ENCODE peak calls at places on chromosome 3, in six cellular contexts. R is A549, W is hepatocyte, O is adrenal gland, S is psoas muscle, H is fibroblast of villous mesenchyme. L is an unnamed sample.

GRCh38 chr3:108391917-108392585 is 95.7 kb downstream of the HHLA2 start:
- DNase-seq in R (no peak), W (no peak), O (no peak), S (no peak), H (no peak), L (peak; percentile 31)

GRCh38 chr3:181239456-181239855 is 249.9 kb upstream of the DNAJC19 start:
- DNase-seq in R (no peak), W (no peak), O (no peak), S (no peak), H (no peak), L (no peak)

GRCh38 chr3:13022348-13023250 is 50.6 kb downstream of the IQSEC1 start:
- DNase-seq in R (peak; percentile 34), W (peak; percentile 81), O (peak; percentile 92), S (peak; percentile 82), H (peak; percentile 73), L (peak; percentile 78)

GRCh38 chr3:188860147-188860546 is 311.6 kb upstream of the TPRG1 start:
- DNase-seq in R (no peak), W (no peak), O (no peak), S (no peak), H (peak; percentile 21), L (peak; percentile 32)

GRCh38 chr3:106862067-106862466 is 515.2 kb upstream of the CCDC54 start:
- DNase-seq in R (no peak), W (no peak), O (no peak), S (no peak), H (peak; percentile 25), L (peak; percentile 83)

GRCh38 chr3:11385908-11386307 is 113.7 kb downstream of the ATG7 start:
- DNase-seq in R (no peak), W (no peak), O (no peak), S (no peak), H (peak; percentile 55), L (peak; percentile 92)

GRCh38 chr3:26004205-26004604 is 214.3 kb downstream of the OXSM start:
- DNase-seq in R (no peak), W (no peak), O (no peak), S (no peak), H (no peak), L (no peak)

GRCh38 chr3:122919291-122919610 is 108.3 kb downstream of the SEMA5B start:
- DNase-seq in R (no peak), W (no peak), O (no peak), S (no peak), H (no peak), L (no peak)

GRCh38 chr3:135739755-135740154 is 225.8 kb upstream of the PPP2R3A start:
- DNase-seq in R (no peak), W (no peak), O (no peak), S (no peak), H (no peak), L (no peak)

GRCh38 chr3:165195628-165196576 is at the start of gene SLITRK3:
- DNase-seq in R (no peak), W (peak; percentile 19), O (no peak), S (no peak), H (no peak), L (no peak)

GRCh38 chr3:141913150-141913811 is 36.8 kb downstream of the ATP1B3 start:
- DNase-seq in R (peak; percentile 64), W (peak; percentile 55), O (peak; percentile 47), S (no peak), H (peak; percentile 71), L (peak; percentile 84)

GRCh38 chr3:100396967-100397366 is 3.9 kb downstream of the TOMM70 start:
- DNase-seq in R (no peak), W (no peak), O (no peak), S (no peak), H (no peak), L (no peak)

GRCh38 chr3:103056953-103057450 is 622.2 kb downstream of the ZPLD1 start:
- DNase-seq in R (no peak), W (peak; percentile 8), O (no peak), S (no peak), H (no peak), L (no peak)

GRCh38 chr3:127256872-127257271 is 31.0 kb downstream of the PRR20G start:
- DNase-seq in R (no peak), W (no peak), O (no peak), S (no peak), H (no peak), L (no peak)

GRCh38 chr3:46368569-46368968 is 2.2 kb upstream of the CCR5 start:
- DNase-seq in R (no peak), W (peak; percentile 40), O (peak; percentile 24), S (peak; percentile 39), H (peak; percentile 14), L (peak; percentile 32)

GRCh38 chr3:177905173-177905894 is 630.9 kb upstream of the KCNMB2 start:
- DNase-seq in R (no peak), W (no peak), O (no peak), S (no peak), H (peak; percentile 87), L (peak; percentile 95)

GRCh38 chr3:150402217-150402616 is 5.9 kb upstream of the TSC22D2 start:
- DNase-seq in R (no peak), W (no peak), O (no peak), S (no peak), H (no peak), L (no peak)

GRCh38 chr3:148992027-148992634 is 791 bp downstream of the GYG1 start:
- DNase-seq in R (peak; percentile 26), W (peak; percentile 74), O (peak; percentile 51), S (peak; percentile 66), H (peak; percentile 50), L (peak; percentile 41)

GRCh38 chr3:64530434-64531049 is 157.3 kb downstream of the ADAMTS9 start:
- DNase-seq in R (peak; percentile 36), W (peak; percentile 79), O (peak; percentile 73), S (no peak), H (peak; percentile 68), L (peak; percentile 71)

DNA sequence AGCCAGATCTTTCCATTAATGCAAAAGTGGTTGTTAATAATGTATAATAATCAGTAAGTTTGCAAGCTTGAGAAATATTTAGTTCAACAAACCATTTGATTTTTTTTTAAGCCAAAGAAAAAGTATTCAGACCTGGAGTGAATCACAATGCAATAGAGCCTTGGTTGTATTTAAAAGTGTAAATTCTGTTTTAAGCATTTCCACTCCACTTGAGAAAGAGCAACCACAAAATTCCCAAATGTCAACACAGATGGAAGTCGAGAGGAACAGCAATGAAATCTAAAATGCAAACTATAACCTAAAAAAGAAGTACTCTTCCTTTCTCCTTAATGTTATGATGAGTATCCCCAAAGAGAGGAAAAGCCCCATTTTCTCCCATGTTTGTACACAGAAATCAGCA is 20.2 kb downstream of the GBE1 start:
- DNase-seq in R (no peak), W (no peak), O (no peak), S (no peak), H (peak; percentile 55), L (peak; percentile 55)
- H3K4me3 ChIP-seq in R (no peak overlapping the region), W (no peak overlapping the region), O (no peak overlapping the region), S (peak overlapping the region; percentile 56), H (no peak overlapping the region), L (no peak overlapping the region)

GRCh38 chr3:48634661-48635221 is 520 bp downstream of the SLC26A6 start:
- DNase-seq in R (peak; percentile 65), W (peak; percentile 77), O (peak; percentile 44), S (peak; percentile 60), H (peak; percentile 56), L (peak; percentile 49)
- TF ChIP-seq CTCF in R (no peak), W (no peak), O (no peak), S (no peak), H (no peak), L (no peak)

GRCh38 chr3:197471221-197472010 is 84.4 kb downstream of the BDH1 start:
- DNase-seq in R (no peak), W (no peak), O (no peak), S (no peak), H (peak; percentile 57), L (no peak)
- H3K4me3 ChIP-seq in R (no peak overlapping the region), W (no peak overlapping the region), O (no peak overlapping the region), S (no peak overlapping the region), H (no peak overlapping the region), L (no peak overlapping the region)

GRCh38 chr3:133464573-133464972 is 64.7 kb downstream of the BFSP2 start:
- DNase-seq in R (no peak), W (no peak), O (no peak), S (no peak), H (peak; percentile 41), L (peak; percentile 66)
- TF ChIP-seq CTCF in R (peak; percentile 27), W (no peak), O (peak; percentile 20), S (no peak), H (peak; percentile 54), L (peak; percentile 62)

GRCh38 chr3:129418041-129418973 is 10.1 kb downstream of the EFCAB12 start:
- DNase-seq in R (no peak), W (no peak), O (no peak), S (no peak), H (no peak), L (no peak)
- H3K4me3 ChIP-seq in R (no peak overlapping the region), W (no peak overlapping the region), O (no peak overlapping the region), S (no peak overlapping the region), H (no peak overlapping the region), L (no peak overlapping the region)

GRCh38 chr3:56987238-56987932 is 73.1 kb upstream of the SPATA12 start:
- DNase-seq in R (no peak), W (peak; percentile 39), O (no peak), S (no peak), H (no peak), L (peak; percentile 34)
- TF ChIP-seq CTCF in R (no peak), W (peak; percentile 32), O (no peak), S (no peak), H (peak; percentile 56), L (peak; percentile 56)

DNA sequence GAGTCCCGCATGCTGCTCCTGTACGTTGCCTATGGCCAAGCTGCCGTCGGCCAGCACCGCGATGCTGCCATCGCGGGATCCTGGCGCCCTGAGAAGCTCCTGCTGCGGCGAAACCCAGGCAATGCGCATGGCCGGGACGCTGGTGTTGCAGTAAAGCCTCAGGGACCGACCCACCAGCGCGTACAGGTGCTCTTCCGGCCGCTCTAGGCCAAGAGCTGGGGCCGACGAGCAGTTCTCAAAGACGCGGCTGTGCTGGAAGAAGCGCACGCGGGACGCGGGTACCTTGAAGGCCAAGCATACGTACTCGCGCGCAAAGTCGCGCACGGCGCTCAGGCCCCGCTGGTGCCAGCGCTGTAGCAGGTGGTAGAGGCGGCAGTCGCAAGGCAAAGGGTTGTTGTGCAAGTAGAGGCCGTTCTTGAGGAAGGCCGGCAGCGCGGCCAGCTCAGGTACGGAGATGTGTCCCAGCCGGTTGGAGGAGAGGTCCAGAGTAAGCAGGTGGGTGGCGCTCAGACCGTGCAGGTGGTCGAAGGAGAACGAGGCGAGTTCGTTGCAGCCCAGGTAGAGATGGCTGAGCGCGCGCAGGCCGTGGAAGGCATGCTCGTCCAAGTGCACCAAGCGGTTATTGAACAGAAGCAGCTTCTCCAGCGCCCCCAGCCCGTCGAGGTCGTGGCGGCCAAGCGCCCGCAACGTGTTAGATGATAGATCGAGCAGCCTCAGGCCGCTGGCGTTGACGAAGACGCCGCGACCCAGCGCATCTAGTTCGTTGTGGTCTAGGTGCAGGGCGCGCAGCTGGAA is 868 bp downstream of the AMIGO3 start:
- DNase-seq in R (no peak), W (no peak), O (no peak), S (no peak), H (no peak), L (no peak)
- H3K4me3 ChIP-seq in R (no peak overlapping the region), W (peak overlapping the region; percentile 37), O (no peak overlapping the region), S (peak overlapping the region; percentile 63), H (peak overlapping the region; percentile 55), L (peak overlapping the region; percentile 58)

GRCh38 chr3:152314677-152315353 is 46.1 kb downstream of the MBNL1 start:
- DNase-seq in R (no peak), W (no peak), O (no peak), S (no peak), H (peak; percentile 61), L (no peak)
- TF ChIP-seq CTCF in R (no peak), W (no peak), O (no peak), S (no peak), H (no peak), L (no peak)

GRCh38 chr3:69250014-69250413 is 127.6 kb upstream of the LMOD3 start:
- DNase-seq in R (no peak), W (peak; percentile 81), O (no peak), S (no peak), H (peak; percentile 69), L (peak; percentile 63)
- H3K4me3 ChIP-seq in R (no peak overlapping the region), W (peak overlapping the region; percentile 18), O (no peak overlapping the region), S (no peak overlapping the region), H (peak overlapping the region; percentile 37), L (peak overlapping the region; percentile 28)

L was measured in choroid plexus epithelial cell.